ENCODE peak calls at places on chromosomes 3 and 15, in eight cellular contexts. One of them, this sample, is unnamed.

GRCh38 chr3:105118905-105119304 is 247.8 kb upstream of the ALCAM start:
- DNase-seq in NCI-H774: no peak
- DNase-seq in left ventricle myocardium superior: no peak
- DNase-seq in fibroblast of pulmonary artery: peak
- DNase-seq in Ammon's horn: no peak
- DNase-seq in nephron progenitor cell: no peak
- DNase-seq in heart right ventricle: no peak
- DNase-seq in astrocyte of the spinal cord: no peak
- DNase-seq in this sample: no peak

GRCh38 chr3:136078421-136079364 is 113.2 kb downstream of the PPP2R3A start:
- DNase-seq in NCI-H774: peak
- DNase-seq in left ventricle myocardium superior: no peak
- DNase-seq in fibroblast of pulmonary artery: peak
- DNase-seq in Ammon's horn: peak
- DNase-seq in nephron progenitor cell: no peak
- DNase-seq in heart right ventricle: no peak
- DNase-seq in astrocyte of the spinal cord: peak
- DNase-seq in this sample: no peak

GRCh38 chr3:143769663-143770062 is 78.6 kb downstream of the SLC9A9 start:
- DNase-seq in NCI-H774: no peak
- DNase-seq in left ventricle myocardium superior: no peak
- DNase-seq in fibroblast of pulmonary artery: peak
- DNase-seq in Ammon's horn: no peak
- DNase-seq in nephron progenitor cell: no peak
- DNase-seq in heart right ventricle: no peak
- DNase-seq in astrocyte of the spinal cord: peak
- DNase-seq in this sample: no peak

GRCh38 chr15:62771234-62771633 is 271.3 kb upstream of the TPM1 start:
- DNase-seq in NCI-H774: no peak
- DNase-seq in left ventricle myocardium superior: no peak
- DNase-seq in fibroblast of pulmonary artery: no peak
- DNase-seq in Ammon's horn: no peak
- DNase-seq in nephron progenitor cell: no peak
- DNase-seq in heart right ventricle: no peak
- DNase-seq in astrocyte of the spinal cord: no peak
- DNase-seq in this sample: no peak

GRCh38 chr3:146162561-146162960 is 1.6 kb upstream of the PLOD2 start:
- DNase-seq in NCI-H774: no peak
- DNase-seq in left ventricle myocardium superior: no peak
- DNase-seq in fibroblast of pulmonary artery: no peak
- DNase-seq in Ammon's horn: no peak
- DNase-seq in nephron progenitor cell: no peak
- DNase-seq in heart right ventricle: no peak
- DNase-seq in astrocyte of the spinal cord: no peak
- DNase-seq in this sample: no peak

GRCh38 chr15:83285979-83286553 is 1.6 kb upstream of the BNC1 start:
- DNase-seq in NCI-H774: no peak
- DNase-seq in left ventricle myocardium superior: no peak
- DNase-seq in fibroblast of pulmonary artery: peak
- DNase-seq in Ammon's horn: no peak
- DNase-seq in nephron progenitor cell: no peak
- DNase-seq in heart right ventricle: no peak
- DNase-seq in astrocyte of the spinal cord: peak
- DNase-seq in this sample: no peak

GRCh38 chr15:45611305-45611704 is 23.5 kb upstream of the SQOR start:
- DNase-seq in NCI-H774: no peak
- DNase-seq in left ventricle myocardium superior: no peak
- DNase-seq in fibroblast of pulmonary artery: peak
- DNase-seq in Ammon's horn: no peak
- DNase-seq in nephron progenitor cell: no peak
- DNase-seq in heart right ventricle: no peak
- DNase-seq in astrocyte of the spinal cord: peak
- DNase-seq in this sample: no peak

GRCh38 chr15:66948294-66948693 is 117.1 kb upstream of the SMAD3 start:
- DNase-seq in NCI-H774: no peak
- DNase-seq in left ventricle myocardium superior: no peak
- DNase-seq in fibroblast of pulmonary artery: no peak
- DNase-seq in Ammon's horn: no peak
- DNase-seq in nephron progenitor cell: no peak
- DNase-seq in heart right ventricle: no peak
- DNase-seq in astrocyte of the spinal cord: peak
- DNase-seq in this sample: no peak

GRCh38 chr3:38497026-38497425 is 886 bp downstream of the EXOG start:
- DNase-seq in NCI-H774: no peak
- DNase-seq in left ventricle myocardium superior: no peak
- DNase-seq in fibroblast of pulmonary artery: peak
- DNase-seq in Ammon's horn: no peak
- DNase-seq in nephron progenitor cell: no peak
- DNase-seq in heart right ventricle: no peak
- DNase-seq in astrocyte of the spinal cord: no peak
- DNase-seq in this sample: no peak